ENCODE peak calls at places on chromosomes 11 and 22, in ten cellular contexts. W is pons; A is activated effector memory CD4-positive, alpha-beta T cell treated with Interleukin-2 at 50 U/mL for 16 hours; X is lower leg skin; U is CD4-positive, alpha-beta memory T cell; I is GM13977; V is dermis blood vessel endothelial cell; Q is esophagus muscularis mucosa; D is NCI-H510A treated with DMSO at 0.1 percent for 48 hours; P is K562. J is an unnamed sample.

GRCh38 chr22:48258108-48258705 is 1495.8 kb downstream of the TBC1D22A start:
- DNase-seq in D (no peak), A (no peak), P (no peak), W (no peak), Q (no peak), I (no peak), U (no peak), X (no peak), V (no peak), J (no peak)

GRCh38 chr11:10666556-10666955 is 27.0 kb downstream of the IRAG1 start:
- DNase-seq in X (no peak), Q (no peak), U (no peak), W (no peak), D (no peak), P (peak), V (no peak), A (no peak), I (no peak), J (no peak)

GRCh38 chr11:110894224-110894623 is 182.0 kb upstream of the ARHGAP20 start:
- DNase-seq in A (no peak), Q (no peak), W (no peak), P (no peak), D (no peak), V (no peak), U (no peak), I (no peak), X (no peak), J (no peak)

GRCh38 chr11:27812341-27812740 is 112.1 kb upstream of the BDNF start:
- DNase-seq in D (no peak), I (no peak), U (no peak), Q (no peak), X (no peak), A (no peak), P (no peak), V (no peak), W (no peak), J (no peak)

GRCh38 chr11:31110825-31111224 is 258.7 kb downstream of the DCDC1 start:
- DNase-seq in I (no peak), P (no peak), D (no peak), A (no peak), X (no peak), U (no peak), V (no peak), Q (no peak), W (no peak), J (no peak)

GRCh38 chr11:132263231-132263630 is 892.8 kb downstream of the NTM start:
- DNase-seq in W (no peak), X (no peak), U (no peak), D (no peak), A (no peak), Q (no peak), I (no peak), P (no peak), V (no peak), J (no peak)

GRCh38 chr11:117220999-117221774 is 10.7 kb downstream of the PCSK7 start:
- DNase-seq in D (no peak), W (peak), X (no peak), P (no peak), I (no peak), Q (no peak), V (no peak), A (no peak), U (no peak), J (no peak)

GRCh38 chr11:11910541-11910940 is 68.8 kb downstream of the USP47 start:
- DNase-seq in I (no peak), A (no peak), P (no peak), W (no peak), U (no peak), D (no peak), Q (no peak), V (no peak), X (no peak), J (no peak)

GRCh38 chr11:11871991-11872401 is 30.2 kb downstream of the USP47 start:
- DNase-seq in V (no peak), A (no peak), Q (no peak), X (no peak), D (no peak), P (no peak), U (no peak), I (no peak), W (no peak), J (no peak)

GRCh38 chr22:20155330-20156041 is 4.6 kb upstream of the CCDC188 start:
- DNase-seq in D (peak), U (peak), W (peak), V (peak), P (no peak), I (no peak), Q (no peak), A (no peak), X (no peak), J (no peak)

GRCh38 chr22:30806391-30806861 is 111.8 kb downstream of the OSBP2 start:
- DNase-seq in Q (no peak), A (no peak), I (no peak), U (no peak), D (peak), W (peak), X (no peak), V (peak), P (peak), J (no peak)

GRCh38 chr11:1824221-1825038 is 10.4 kb upstream of the SYT8 start:
- DNase-seq in A (no peak), Q (no peak), X (no peak), D (no peak), W (no peak), P (no peak), U (no peak), V (no peak), I (no peak), J (no peak)

GRCh38 chr11:68003846-68004550 is at the start of gene UNC93B1:
- DNase-seq in D (peak), I (peak), U (peak), W (peak), X (peak), P (peak), A (peak), Q (peak), V (peak), J (peak)

GRCh38 chr22:23574371-23574811 is 5.7 kb downstream of the IGLL1 start:
- DNase-seq in A (no peak), I (no peak), P (no peak), X (no peak), V (no peak), W (no peak), Q (no peak), U (no peak), D (no peak), J (no peak)

GRCh38 chr22:25122136-25122764 is 77.4 kb upstream of the CRYBB3 start:
- DNase-seq in X (no peak), D (no peak), Q (no peak), W (no peak), P (no peak), U (no peak), A (no peak), I (no peak), V (peak), J (no peak)

GRCh38 chr22:39431821-39432251 is 25.0 kb upstream of the MGAT3 start:
- DNase-seq in X (no peak), D (no peak), P (no peak), Q (no peak), I (no peak), W (no peak), V (peak), A (no peak), U (no peak), J (no peak)

GRCh38 chr11:70861534-70861933 is 390.8 kb downstream of the SHANK2 start:
- DNase-seq in I (no peak), V (no peak), D (peak), U (no peak), A (no peak), P (no peak), Q (no peak), X (no peak), W (no peak), J (no peak)

GRCh38 chr22:27088026-27088425 is 430.6 kb downstream of the MIAT start:
- DNase-seq in P (no peak), W (no peak), D (no peak), Q (no peak), A (no peak), V (no peak), I (no peak), U (no peak), X (no peak), J (no peak)

GRCh38 chr22:19515654-19516377 is 8.4 kb downstream of the CLDN5 start:
- DNase-seq in I (no peak), U (no peak), X (no peak), V (no peak), W (no peak), Q (no peak), P (no peak), D (no peak), A (no peak), J (no peak)

GRCh38 chr11:103644676-103645075 is 391.8 kb upstream of the DDI1 start:
- DNase-seq in Q (no peak), W (no peak), V (no peak), P (no peak), U (no peak), D (no peak), I (no peak), X (no peak), A (no peak), J (no peak)

GRCh38 chr22:48629631-48630443 is 1197.8 kb downstream of the BRD1 start:
- DNase-seq in U (no peak), Q (no peak), A (no peak), W (peak), V (no peak), P (no peak), X (no peak), D (no peak), I (no peak), J (no peak)

GRCh38 chr11:64971421-64972233 is at the start of gene MAJIN:
- DNase-seq in Q (no peak), U (peak), A (peak), P (peak), W (peak), X (peak), I (peak), V (peak), D (peak), J (peak)

GRCh38 chr11:9855579-9856260 is 191.8 kb downstream of the SWAP70 start:
- DNase-seq in D (no peak), P (no peak), W (no peak), U (no peak), V (no peak), I (no peak), X (no peak), Q (no peak), A (no peak), J (no peak)

GRCh38 chr11:65260302-65260701 is 1.5 kb upstream of the POLA2 start:
- DNase-seq in I (no peak), P (no peak), Q (no peak), X (no peak), V (no peak), U (no peak), A (no peak), W (no peak), D (no peak), J (no peak)

GRCh38 chr11:49995559-49995958 is 13.2 kb upstream of the OR4C12 start:
- DNase-seq in D (no peak), A (no peak), P (peak), U (peak), I (no peak), W (peak), X (no peak), Q (no peak), V (peak), J (no peak)

GRCh38 chr11:12794556-12795230 is 120.5 kb downstream of the TEAD1 start:
- DNase-seq in U (no peak), Q (no peak), A (no peak), P (no peak), V (no peak), D (no peak), I (no peak), X (no peak), W (no peak), J (no peak)

GRCh38 chr11:1782831-1783724 is 19.4 kb upstream of the CTSD start:
- DNase-seq in D (no peak), I (no peak), Q (no peak), P (peak), V (peak), X (no peak), A (no peak), W (no peak), U (no peak), J (no peak)

GRCh38 chr11:17476317-17477083 is at the start of gene ABCC8:
- DNase-seq in I (no peak), V (no peak), X (no peak), A (no peak), D (peak), Q (no peak), W (no peak), P (no peak), U (no peak), J (no peak)

GRCh38 chr11:8082391-8083087 is 1.5 kb downstream of the TUB start:
- DNase-seq in I (no peak), D (no peak), X (no peak), U (no peak), W (no peak), V (no peak), Q (no peak), P (no peak), A (no peak), J (no peak)

GRCh38 chr11:81030186-81030585 is 1589.4 kb upstream of the TENM4 start:
- DNase-seq in V (no peak), I (no peak), U (no peak), W (no peak), X (no peak), A (no peak), Q (no peak), P (no peak), D (no peak), J (no peak)

GRCh38 chr11:64152841-64153691 is 12.8 kb downstream of the MACROD1 start:
- DNase-seq in P (peak), A (peak), I (peak), W (peak), V (peak), Q (no peak), U (peak), X (no peak), D (peak), J (peak)

GRCh38 chr22:38824587-38824986 is 19.2 kb downstream of the NPTXR start:
- DNase-seq in A (no peak), I (peak), V (peak), U (peak), Q (no peak), W (peak), X (no peak), D (no peak), P (peak), J (no peak)

GRCh38 chr11:86671386-86672006 is 920 bp downstream of the ME3 start:
- DNase-seq in U (peak), W (no peak), V (peak), D (peak), P (no peak), X (peak), I (no peak), A (no peak), Q (peak), J (no peak)

J was measured in GM06990.